ENCODE peak calls at places on chromosomes 2 and 18, in ten cellular contexts. J is left cardiac atrium; R is GM23248; E is hypothalamus; W is WTC11; N is stromal cell of bone marrow; C is T-helper 17 cell; V is fibroblast of mammary gland; K is stimulated activated CD8-positive, alpha-beta memory T cell treated with anti-CD3 and anti-CD28 coated beads, Interleukin-15, amount 100 ng/mL, for 24 hours; X is stimulated activated CD4-positive, alpha-beta T cell treated with anti-CD3 and anti-CD28 coated beads, Interleukin-1b, Interleukin-23, amount 100 ng/mL, for 48 hours. A is an unnamed sample.

GRCh38 chr18:45282101-45282812 is 333.0 kb upstream of the SLC14A2 start:
- DNase-seq in K (no peak), R (peak; percentile 27), C (no peak), W (no peak), X (no peak), N (no peak), J (no peak), E (no peak), V (no peak), A (no peak)

GRCh38 chr18:34957119-34957863 is 83.9 kb upstream of the MAPRE2 start:
- DNase-seq in N (no peak), C (no peak), E (no peak), W (no peak), J (no peak), R (no peak), K (no peak), V (no peak), X (no peak), A (no peak)

GRCh38 chr2:158321264-158321663 is 135.3 kb downstream of the CCDC148 start:
- DNase-seq in N (peak; percentile 26), R (peak; percentile 23), K (no peak), J (no peak), C (no peak), V (peak; percentile 45), X (no peak), E (no peak), W (no peak), A (no peak)

GRCh38 chr2:23541453-23542334 is 156.7 kb downstream of the KLHL29 start:
- DNase-seq in E (no peak), C (no peak), W (no peak), K (no peak), V (peak; percentile 41), J (no peak), R (peak; percentile 49), N (no peak), X (no peak), A (no peak)

GRCh38 chr2:46648141-46648742 is 168.9 kb downstream of the TMEM247 start:
- DNase-seq in R (peak; percentile 81), X (no peak), K (no peak), J (no peak), W (no peak), N (no peak), C (no peak), E (no peak), V (peak; percentile 42), A (no peak)

GRCh38 chr2:205902041-205902898 is 183.7 kb downstream of the INO80D start:
- DNase-seq in J (no peak), N (no peak), E (no peak), R (peak; percentile 37), X (no peak), K (no peak), V (peak; percentile 37), C (no peak), W (no peak), A (no peak)

GRCh38 chr18:22286576-22286975 is 117.2 kb downstream of the GATA6 start:
- DNase-seq in K (no peak), E (no peak), C (no peak), V (no peak), N (no peak), R (peak; percentile 60), X (no peak), J (peak; percentile 66), W (no peak), A (no peak)

GRCh38 chr2:72124391-72124790 is 23.3 kb downstream of the CYP26B1 start:
- DNase-seq in V (no peak), X (no peak), K (no peak), W (no peak), E (no peak), C (no peak), N (no peak), J (no peak), R (peak; percentile 30), A (no peak)

GRCh38 chr2:72864500-72864899 is 22.7 kb upstream of the SPR start:
- DNase-seq in C (no peak), V (peak; percentile 81), W (no peak), E (no peak), X (peak; percentile 32), N (peak; percentile 32), J (no peak), K (no peak), R (peak; percentile 84), A (no peak)

GRCh38 chr2:38218583-38218982 is 142.6 kb upstream of the CYP1B1 start:
- DNase-seq in J (no peak), N (no peak), C (no peak), W (no peak), E (no peak), R (no peak), V (no peak), K (no peak), X (no peak), A (no peak)

GRCh38 chr2:113126845-113127645 is at the start of gene IL1RN:
- DNase-seq in J (no peak), C (no peak), K (no peak), W (no peak), V (no peak), X (no peak), N (no peak), R (no peak), E (no peak), A (peak; percentile 45)

GRCh38 chr2:55154525-55155030 is 77.5 kb downstream of the CLHC1 start:
- DNase-seq in J (no peak), N (no peak), K (no peak), W (no peak), X (no peak), C (no peak), R (no peak), V (no peak), E (no peak), A (no peak)

GRCh38 chr2:79697200-79697599 is 184.3 kb downstream of the CTNNA2 start:
- DNase-seq in J (no peak), C (no peak), V (no peak), R (no peak), N (no peak), W (no peak), X (no peak), E (no peak), K (no peak), A (no peak)

A was measured in Ammon's horn.